ENCODE peak calls at places on chromosome 10, in five cellular contexts. One of them, this sample, is unnamed.
A peak's percentile ranks its signal among the peaks of the same experiment; 100 is the strongest.

GRCh38 chr10:70956029-70956759 is 67.8 kb upstream of the PCBD1 start:
- DNase-seq in retina: no peak
- DNase-seq in stimulated activated CD8-positive, alpha-beta memory T cell treated with anti-CD3 and anti-CD28 coated beads, Interleukin-2, amount 100 ng/mL, for 48 hours: no peak
- DNase-seq in cardiac muscle cell: no peak
- DNase-seq in head of caudate nucleus: no peak
- DNase-seq in this sample: peak; percentile 23

GRCh38 chr10:97120370-97120769 is 65.4 kb downstream of the SLIT1 start:
- DNase-seq in retina: no peak
- DNase-seq in stimulated activated CD8-positive, alpha-beta memory T cell treated with anti-CD3 and anti-CD28 coated beads, Interleukin-2, amount 100 ng/mL, for 48 hours: no peak
- DNase-seq in cardiac muscle cell: no peak
- DNase-seq in head of caudate nucleus: no peak
- DNase-seq in this sample: no peak

GRCh38 chr10:91603931-91604331 is 28.9 kb downstream of the PPP1R3C start:
- DNase-seq in retina: no peak
- DNase-seq in stimulated activated CD8-positive, alpha-beta memory T cell treated with anti-CD3 and anti-CD28 coated beads, Interleukin-2, amount 100 ng/mL, for 48 hours: no peak
- DNase-seq in cardiac muscle cell: no peak
- DNase-seq in head of caudate nucleus: no peak
- DNase-seq in this sample: no peak

GRCh38 chr10:42876945-42877344 is 94.3 kb downstream of the BMS1 start:
- DNase-seq in retina: no peak
- DNase-seq in stimulated activated CD8-positive, alpha-beta memory T cell treated with anti-CD3 and anti-CD28 coated beads, Interleukin-2, amount 100 ng/mL, for 48 hours: no peak
- DNase-seq in cardiac muscle cell: no peak
- DNase-seq in head of caudate nucleus: no peak
- DNase-seq in this sample: no peak

GRCh38 chr10:77285529-77286182 is 352.0 kb downstream of the KCNMA1 start:
- DNase-seq in retina: no peak
- DNase-seq in stimulated activated CD8-positive, alpha-beta memory T cell treated with anti-CD3 and anti-CD28 coated beads, Interleukin-2, amount 100 ng/mL, for 48 hours: no peak
- DNase-seq in cardiac muscle cell: no peak
- DNase-seq in head of caudate nucleus: no peak
- DNase-seq in this sample: no peak

GRCh38 chr10:48926255-48926654 is 13.4 kb downstream of the LRRC18 start:
- DNase-seq in retina: no peak
- DNase-seq in stimulated activated CD8-positive, alpha-beta memory T cell treated with anti-CD3 and anti-CD28 coated beads, Interleukin-2, amount 100 ng/mL, for 48 hours: no peak
- DNase-seq in cardiac muscle cell: no peak
- DNase-seq in head of caudate nucleus: no peak
- DNase-seq in this sample: no peak

GRCh38 chr10:35343739-35344138 is 7.4 kb downstream of the CCNY start:
- DNase-seq in retina: no peak
- DNase-seq in stimulated activated CD8-positive, alpha-beta memory T cell treated with anti-CD3 and anti-CD28 coated beads, Interleukin-2, amount 100 ng/mL, for 48 hours: no peak
- DNase-seq in cardiac muscle cell: no peak
- DNase-seq in head of caudate nucleus: no peak
- DNase-seq in this sample: no peak

GRCh38 chr10:110358869-110359629 is 54.3 kb upstream of the SMNDC1 start:
- DNase-seq in retina: no peak
- DNase-seq in stimulated activated CD8-positive, alpha-beta memory T cell treated with anti-CD3 and anti-CD28 coated beads, Interleukin-2, amount 100 ng/mL, for 48 hours: no peak
- DNase-seq in cardiac muscle cell: peak; percentile 48
- DNase-seq in head of caudate nucleus: no peak
- DNase-seq in this sample: peak; percentile 19

GRCh38 chr10:34666008-34666700 is 148.9 kb downstream of the PARD3 start:
- DNase-seq in retina: peak; percentile 51
- DNase-seq in stimulated activated CD8-positive, alpha-beta memory T cell treated with anti-CD3 and anti-CD28 coated beads, Interleukin-2, amount 100 ng/mL, for 48 hours: no peak
- DNase-seq in cardiac muscle cell: peak; percentile 59
- DNase-seq in head of caudate nucleus: peak; percentile 28
- DNase-seq in this sample: peak; percentile 79

GRCh38 chr10:26468291-26468690 is 30.1 kb downstream of the APBB1IP start:
- DNase-seq in retina: no peak
- DNase-seq in stimulated activated CD8-positive, alpha-beta memory T cell treated with anti-CD3 and anti-CD28 coated beads, Interleukin-2, amount 100 ng/mL, for 48 hours: no peak
- DNase-seq in cardiac muscle cell: no peak
- DNase-seq in head of caudate nucleus: no peak
- DNase-seq in this sample: no peak

GRCh38 chr10:11048707-11049296 is 31.1 kb downstream of the CELF2 start:
- DNase-seq in retina: no peak
- DNase-seq in stimulated activated CD8-positive, alpha-beta memory T cell treated with anti-CD3 and anti-CD28 coated beads, Interleukin-2, amount 100 ng/mL, for 48 hours: no peak
- DNase-seq in cardiac muscle cell: no peak
- DNase-seq in head of caudate nucleus: no peak
- DNase-seq in this sample: no peak

GRCh38 chr10:133375357-133376115 is 2.4 kb upstream of the ECHS1 start:
- DNase-seq in retina: no peak
- DNase-seq in stimulated activated CD8-positive, alpha-beta memory T cell treated with anti-CD3 and anti-CD28 coated beads, Interleukin-2, amount 100 ng/mL, for 48 hours: no peak
- DNase-seq in cardiac muscle cell: no peak
- DNase-seq in head of caudate nucleus: no peak
- DNase-seq in this sample: no peak

GRCh38 chr10:71580926-71581325 is 138.7 kb downstream of the C10orf105 start:
- DNase-seq in retina: no peak
- DNase-seq in stimulated activated CD8-positive, alpha-beta memory T cell treated with anti-CD3 and anti-CD28 coated beads, Interleukin-2, amount 100 ng/mL, for 48 hours: no peak
- DNase-seq in cardiac muscle cell: no peak
- DNase-seq in head of caudate nucleus: no peak
- DNase-seq in this sample: no peak

GRCh38 chr10:122373713-122374112 is 795 bp upstream of the PLEKHA1 start:
- DNase-seq in retina: no peak
- DNase-seq in stimulated activated CD8-positive, alpha-beta memory T cell treated with anti-CD3 and anti-CD28 coated beads, Interleukin-2, amount 100 ng/mL, for 48 hours: no peak
- DNase-seq in cardiac muscle cell: peak; percentile 19
- DNase-seq in head of caudate nucleus: no peak
- DNase-seq in this sample: no peak

GRCh38 chr10:92180326-92180881 is 110.5 kb downstream of the CPEB3 start:
- DNase-seq in retina: no peak
- DNase-seq in stimulated activated CD8-positive, alpha-beta memory T cell treated with anti-CD3 and anti-CD28 coated beads, Interleukin-2, amount 100 ng/mL, for 48 hours: no peak
- DNase-seq in cardiac muscle cell: no peak
- DNase-seq in head of caudate nucleus: no peak
- DNase-seq in this sample: no peak

GRCh38 chr10:9229702-9230101 is 1175.2 kb downstream of the GATA3 start:
- DNase-seq in retina: peak; percentile 49
- DNase-seq in stimulated activated CD8-positive, alpha-beta memory T cell treated with anti-CD3 and anti-CD28 coated beads, Interleukin-2, amount 100 ng/mL, for 48 hours: no peak
- DNase-seq in cardiac muscle cell: no peak
- DNase-seq in head of caudate nucleus: no peak
- DNase-seq in this sample: no peak

GRCh38 chr10:99569971-99570370 is 37.2 kb downstream of the NKX2-3 start:
- DNase-seq in retina: no peak
- DNase-seq in stimulated activated CD8-positive, alpha-beta memory T cell treated with anti-CD3 and anti-CD28 coated beads, Interleukin-2, amount 100 ng/mL, for 48 hours: no peak
- DNase-seq in cardiac muscle cell: no peak
- DNase-seq in head of caudate nucleus: no peak
- DNase-seq in this sample: no peak

GRCh38 chr10:12703813-12704212 is 297.7 kb downstream of the CCDC3 start:
- DNase-seq in retina: no peak
- DNase-seq in stimulated activated CD8-positive, alpha-beta memory T cell treated with anti-CD3 and anti-CD28 coated beads, Interleukin-2, amount 100 ng/mL, for 48 hours: no peak
- DNase-seq in cardiac muscle cell: no peak
- DNase-seq in head of caudate nucleus: no peak
- DNase-seq in this sample: no peak

GRCh38 chr10:43689955-43690771 is 41.5 kb upstream of the ZNF32 start:
- DNase-seq in retina: peak; percentile 99
- DNase-seq in stimulated activated CD8-positive, alpha-beta memory T cell treated with anti-CD3 and anti-CD28 coated beads, Interleukin-2, amount 100 ng/mL, for 48 hours: peak; percentile 81
- DNase-seq in cardiac muscle cell: peak; percentile 85
- DNase-seq in head of caudate nucleus: peak; percentile 87
- DNase-seq in this sample: peak; percentile 86

GRCh38 chr10:61901829-61902447 is 439 bp downstream of the ARID5B start:
- DNase-seq in retina: peak; percentile 85
- DNase-seq in stimulated activated CD8-positive, alpha-beta memory T cell treated with anti-CD3 and anti-CD28 coated beads, Interleukin-2, amount 100 ng/mL, for 48 hours: no peak
- DNase-seq in cardiac muscle cell: peak; percentile 49
- DNase-seq in head of caudate nucleus: no peak
- DNase-seq in this sample: no peak

GRCh38 chr10:47368431-47369180 is 15.5 kb downstream of the ZNF488 start:
- DNase-seq in retina: no peak
- DNase-seq in stimulated activated CD8-positive, alpha-beta memory T cell treated with anti-CD3 and anti-CD28 coated beads, Interleukin-2, amount 100 ng/mL, for 48 hours: no peak
- DNase-seq in cardiac muscle cell: no peak
- DNase-seq in head of caudate nucleus: peak; percentile 9
- DNase-seq in this sample: no peak

GRCh38 chr10:22823109-22823508 is 104.7 kb upstream of the ARMC3 start:
- DNase-seq in retina: no peak
- DNase-seq in stimulated activated CD8-positive, alpha-beta memory T cell treated with anti-CD3 and anti-CD28 coated beads, Interleukin-2, amount 100 ng/mL, for 48 hours: no peak
- DNase-seq in cardiac muscle cell: no peak
- DNase-seq in head of caudate nucleus: no peak
- DNase-seq in this sample: no peak

GRCh38 chr10:33524966-33525365 is 190.5 kb upstream of the NRP1 start:
- DNase-seq in retina: no peak
- DNase-seq in stimulated activated CD8-positive, alpha-beta memory T cell treated with anti-CD3 and anti-CD28 coated beads, Interleukin-2, amount 100 ng/mL, for 48 hours: no peak
- DNase-seq in cardiac muscle cell: no peak
- DNase-seq in head of caudate nucleus: no peak
- DNase-seq in this sample: no peak

GRCh38 chr10:110163192-110163773 is 44.1 kb upstream of the MXI1 start:
- DNase-seq in retina: no peak
- DNase-seq in stimulated activated CD8-positive, alpha-beta memory T cell treated with anti-CD3 and anti-CD28 coated beads, Interleukin-2, amount 100 ng/mL, for 48 hours: no peak
- DNase-seq in cardiac muscle cell: no peak
- DNase-seq in head of caudate nucleus: no peak
- DNase-seq in this sample: no peak

GRCh38 chr10:17385066-17385465 is 69.3 kb downstream of the ST8SIA6 start:
- DNase-seq in retina: no peak
- DNase-seq in stimulated activated CD8-positive, alpha-beta memory T cell treated with anti-CD3 and anti-CD28 coated beads, Interleukin-2, amount 100 ng/mL, for 48 hours: no peak
- DNase-seq in cardiac muscle cell: no peak
- DNase-seq in head of caudate nucleus: no peak
- DNase-seq in this sample: no peak

GRCh38 chr10:21517134-21517982 is 8.1 kb downstream of the SKIDA1 start:
- DNase-seq in retina: peak; percentile 88
- DNase-seq in stimulated activated CD8-positive, alpha-beta memory T cell treated with anti-CD3 and anti-CD28 coated beads, Interleukin-2, amount 100 ng/mL, for 48 hours: peak; percentile 30
- DNase-seq in cardiac muscle cell: peak; percentile 77
- DNase-seq in head of caudate nucleus: peak; percentile 70
- DNase-seq in this sample: peak; percentile 69

GRCh38 chr10:10564081-10564480 is 453.6 kb upstream of the CELF2 start:
- DNase-seq in retina: peak; percentile 63
- DNase-seq in stimulated activated CD8-positive, alpha-beta memory T cell treated with anti-CD3 and anti-CD28 coated beads, Interleukin-2, amount 100 ng/mL, for 48 hours: no peak
- DNase-seq in cardiac muscle cell: no peak
- DNase-seq in head of caudate nucleus: peak; percentile 63
- DNase-seq in this sample: no peak

GRCh38 chr10:129796611-129797420 is 167.3 kb downstream of the EBF3 start:
- DNase-seq in retina: no peak
- DNase-seq in stimulated activated CD8-positive, alpha-beta memory T cell treated with anti-CD3 and anti-CD28 coated beads, Interleukin-2, amount 100 ng/mL, for 48 hours: no peak
- DNase-seq in cardiac muscle cell: no peak
- DNase-seq in head of caudate nucleus: no peak
- DNase-seq in this sample: peak; percentile 89

GRCh38 chr10:51301644-51302043 is 227.4 kb downstream of the PRKG1 start:
- DNase-seq in retina: peak; percentile 13
- DNase-seq in stimulated activated CD8-positive, alpha-beta memory T cell treated with anti-CD3 and anti-CD28 coated beads, Interleukin-2, amount 100 ng/mL, for 48 hours: no peak
- DNase-seq in cardiac muscle cell: no peak
- DNase-seq in head of caudate nucleus: no peak
- DNase-seq in this sample: no peak

GRCh38 chr10:131843089-131843595 is 57.7 kb upstream of the PPP2R2D start:
- DNase-seq in retina: no peak
- DNase-seq in stimulated activated CD8-positive, alpha-beta memory T cell treated with anti-CD3 and anti-CD28 coated beads, Interleukin-2, amount 100 ng/mL, for 48 hours: no peak
- DNase-seq in cardiac muscle cell: no peak
- DNase-seq in head of caudate nucleus: no peak
- DNase-seq in this sample: no peak

GRCh38 chr10:5268234-5268633 is 71.6 kb downstream of the AKR1C4 start:
- DNase-seq in retina: no peak
- DNase-seq in stimulated activated CD8-positive, alpha-beta memory T cell treated with anti-CD3 and anti-CD28 coated beads, Interleukin-2, amount 100 ng/mL, for 48 hours: no peak
- DNase-seq in cardiac muscle cell: no peak
- DNase-seq in head of caudate nucleus: no peak
- DNase-seq in this sample: no peak